ENCODE peak calls at places on chromosomes 5 and 9, in eight cellular contexts. One of them, this sample, is unnamed.
A peak's percentile ranks its signal among the peaks of the same experiment; 100 is the strongest.

GRCh38 chr5:170681013-170681433 is 102.5 kb upstream of the GABRP start:
- DNase-seq in GM12865: peak; percentile 27
- DNase-seq in keratinocyte: no peak
- DNase-seq in heart left ventricle: no peak
- DNase-seq in CD4-positive, CD25-positive, alpha-beta regulatory T cell: peak; percentile 18
- DNase-seq in brain microvascular endothelial cell: peak; percentile 23
- DNase-seq in fibroblast of mammary gland: peak; percentile 21
- DNase-seq in AG10803: peak; percentile 6
- DNase-seq in this sample: no peak

GRCh38 chr5:34625246-34625645 is 30.9 kb upstream of the RAI14 start:
- DNase-seq in GM12865: no peak
- DNase-seq in keratinocyte: no peak
- DNase-seq in heart left ventricle: no peak
- DNase-seq in CD4-positive, CD25-positive, alpha-beta regulatory T cell: no peak
- DNase-seq in brain microvascular endothelial cell: no peak
- DNase-seq in fibroblast of mammary gland: no peak
- DNase-seq in AG10803: peak; percentile 71
- DNase-seq in this sample: no peak

GRCh38 chr9:89874351-89875321 is 269.8 kb downstream of the GADD45G start:
- DNase-seq in GM12865: no peak
- DNase-seq in keratinocyte: no peak
- DNase-seq in heart left ventricle: peak; percentile 60
- DNase-seq in CD4-positive, CD25-positive, alpha-beta regulatory T cell: no peak
- DNase-seq in brain microvascular endothelial cell: no peak
- DNase-seq in fibroblast of mammary gland: no peak
- DNase-seq in AG10803: no peak
- DNase-seq in this sample: no peak

GRCh38 chr5:102296229-102296817 is at the start of gene SLCO4C1:
- DNase-seq in GM12865: peak; percentile 80
- DNase-seq in keratinocyte: no peak
- DNase-seq in heart left ventricle: peak; percentile 84
- DNase-seq in CD4-positive, CD25-positive, alpha-beta regulatory T cell: peak; percentile 2
- DNase-seq in brain microvascular endothelial cell: peak; percentile 12
- DNase-seq in fibroblast of mammary gland: peak; percentile 58
- DNase-seq in AG10803: peak; percentile 0
- DNase-seq in this sample: peak; percentile 27

GRCh38 chr5:146203011-146203871 is at the start of gene RBM27:
- DNase-seq in GM12865: peak; percentile 99
- DNase-seq in keratinocyte: peak; percentile 95
- DNase-seq in heart left ventricle: peak; percentile 97
- DNase-seq in CD4-positive, CD25-positive, alpha-beta regulatory T cell: peak; percentile 99
- DNase-seq in brain microvascular endothelial cell: peak; percentile 96
- DNase-seq in fibroblast of mammary gland: peak; percentile 98
- DNase-seq in AG10803: peak; percentile 99
- DNase-seq in this sample: peak; percentile 96

GRCh38 chr9:91048739-91049138 is 247.1 kb downstream of the SYK start:
- DNase-seq in GM12865: no peak
- DNase-seq in keratinocyte: no peak
- DNase-seq in heart left ventricle: no peak
- DNase-seq in CD4-positive, CD25-positive, alpha-beta regulatory T cell: no peak
- DNase-seq in brain microvascular endothelial cell: no peak
- DNase-seq in fibroblast of mammary gland: no peak
- DNase-seq in AG10803: no peak
- DNase-seq in this sample: no peak

GRCh38 chr5:133864711-133865110 is 103.7 kb downstream of the C5orf15 start:
- DNase-seq in GM12865: no peak
- DNase-seq in keratinocyte: no peak
- DNase-seq in heart left ventricle: no peak
- DNase-seq in CD4-positive, CD25-positive, alpha-beta regulatory T cell: no peak
- DNase-seq in brain microvascular endothelial cell: no peak
- DNase-seq in fibroblast of mammary gland: no peak
- DNase-seq in AG10803: no peak
- DNase-seq in this sample: no peak

GRCh38 chr5:5887818-5888217 is 465.3 kb downstream of the ICE1 start:
- DNase-seq in GM12865: no peak
- DNase-seq in keratinocyte: no peak
- DNase-seq in heart left ventricle: no peak
- DNase-seq in CD4-positive, CD25-positive, alpha-beta regulatory T cell: no peak
- DNase-seq in brain microvascular endothelial cell: no peak
- DNase-seq in fibroblast of mammary gland: no peak
- DNase-seq in AG10803: no peak
- DNase-seq in this sample: no peak

GRCh38 chr5:57795203-57795602 is 312.6 kb upstream of the ACTBL2 start:
- DNase-seq in GM12865: no peak
- DNase-seq in keratinocyte: no peak
- DNase-seq in heart left ventricle: no peak
- DNase-seq in CD4-positive, CD25-positive, alpha-beta regulatory T cell: no peak
- DNase-seq in brain microvascular endothelial cell: no peak
- DNase-seq in fibroblast of mammary gland: no peak
- DNase-seq in AG10803: no peak
- DNase-seq in this sample: no peak

GRCh38 chr5:174098694-174099093 is 53.2 kb downstream of the NSG2 start:
- DNase-seq in GM12865: peak; percentile 25
- DNase-seq in keratinocyte: no peak
- DNase-seq in heart left ventricle: no peak
- DNase-seq in CD4-positive, CD25-positive, alpha-beta regulatory T cell: no peak
- DNase-seq in brain microvascular endothelial cell: no peak
- DNase-seq in fibroblast of mammary gland: no peak
- DNase-seq in AG10803: no peak
- DNase-seq in this sample: no peak

DNA sequence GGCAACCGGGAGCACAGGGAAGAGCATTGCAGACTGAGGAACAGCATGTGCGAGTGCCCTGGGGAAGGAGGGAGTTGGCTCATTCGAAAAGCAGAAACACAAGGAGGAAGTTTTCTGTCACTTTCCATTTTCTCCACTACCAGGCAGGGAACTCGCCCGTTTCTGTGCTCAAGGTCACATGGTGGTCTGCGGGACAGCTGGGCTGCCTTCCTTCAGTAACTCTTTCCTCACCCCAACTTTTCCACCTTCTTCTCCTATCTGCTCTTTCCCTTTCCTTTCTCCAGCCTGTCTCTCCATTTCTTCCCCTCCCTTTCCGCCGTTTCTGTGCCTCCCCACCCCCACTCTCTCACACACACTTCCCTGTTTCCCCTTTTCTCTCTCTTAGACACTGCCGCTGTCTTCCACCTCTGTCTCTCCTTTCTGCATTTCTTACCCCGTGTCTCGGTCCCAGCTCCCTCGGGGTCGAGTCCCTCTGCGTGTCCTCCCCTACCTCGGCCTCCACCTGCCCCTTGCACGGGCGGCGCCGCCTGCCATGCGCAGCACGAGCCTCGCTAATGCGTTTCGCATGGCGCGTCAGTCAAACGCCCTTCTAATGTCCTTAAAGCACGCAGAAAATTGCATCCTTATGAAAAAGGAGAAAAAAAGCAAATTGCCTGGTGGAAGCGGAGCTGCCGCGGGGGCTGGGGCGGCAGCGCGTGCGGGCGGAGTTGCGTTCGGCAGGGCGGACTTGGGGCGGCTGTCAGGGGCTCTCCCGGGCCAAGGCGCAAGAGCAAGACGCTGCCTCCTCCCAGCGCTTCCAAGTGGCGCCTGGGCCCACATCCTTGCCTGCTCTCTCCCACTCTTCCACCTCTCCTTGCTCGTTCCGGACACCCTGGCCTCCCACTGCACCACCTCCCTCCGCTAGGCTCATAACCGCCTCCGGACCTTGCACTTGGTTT is 9.5 kb downstream of the BARX1 start:
- DNase-seq in GM12865: no peak
- DNase-seq in keratinocyte: no peak
- DNase-seq in heart left ventricle: peak; percentile 61
- DNase-seq in CD4-positive, CD25-positive, alpha-beta regulatory T cell: no peak
- DNase-seq in brain microvascular endothelial cell: no peak
- DNase-seq in fibroblast of mammary gland: no peak
- DNase-seq in AG10803: no peak
- DNase-seq in this sample: no peak
- H3K4me3 ChIP-seq in GM12865: no peak overlapping the region
- H3K4me3 ChIP-seq in keratinocyte: no peak overlapping the region
- H3K4me3 ChIP-seq in heart left ventricle: peak overlapping the region; percentile 26
- H3K4me3 ChIP-seq in CD4-positive, CD25-positive, alpha-beta regulatory T cell: no peak overlapping the region
- H3K4me3 ChIP-seq in brain microvascular endothelial cell: no peak overlapping the region
- H3K4me3 ChIP-seq in fibroblast of mammary gland: no peak overlapping the region
- H3K4me3 ChIP-seq in AG10803: no peak overlapping the region
- H3K4me3 ChIP-seq in this sample: no peak overlapping the region

GRCh38 chr9:133939386-133939785 is 52.7 kb downstream of the VAV2 start:
- DNase-seq in GM12865: no peak
- DNase-seq in keratinocyte: no peak
- DNase-seq in heart left ventricle: no peak
- DNase-seq in CD4-positive, CD25-positive, alpha-beta regulatory T cell: no peak
- DNase-seq in brain microvascular endothelial cell: no peak
- DNase-seq in fibroblast of mammary gland: no peak
- DNase-seq in AG10803: no peak
- DNase-seq in this sample: no peak

GRCh38 chr9:133935328-133936040 is 56.6 kb downstream of the VAV2 start:
- DNase-seq in GM12865: no peak
- DNase-seq in keratinocyte: no peak
- DNase-seq in heart left ventricle: peak; percentile 89
- DNase-seq in CD4-positive, CD25-positive, alpha-beta regulatory T cell: no peak
- DNase-seq in brain microvascular endothelial cell: peak; percentile 39
- DNase-seq in fibroblast of mammary gland: peak; percentile 67
- DNase-seq in AG10803: peak; percentile 20
- DNase-seq in this sample: peak; percentile 45

GRCh38 chr9:133938670-133939258 is 53.4 kb downstream of the VAV2 start:
- DNase-seq in GM12865: no peak
- DNase-seq in keratinocyte: no peak
- DNase-seq in heart left ventricle: no peak
- DNase-seq in CD4-positive, CD25-positive, alpha-beta regulatory T cell: no peak
- DNase-seq in brain microvascular endothelial cell: no peak
- DNase-seq in fibroblast of mammary gland: no peak
- DNase-seq in AG10803: no peak
- DNase-seq in this sample: no peak

GRCh38 chr9:133938086-133938485 is 54.0 kb downstream of the VAV2 start:
- DNase-seq in GM12865: no peak
- DNase-seq in keratinocyte: no peak
- DNase-seq in heart left ventricle: no peak
- DNase-seq in CD4-positive, CD25-positive, alpha-beta regulatory T cell: no peak
- DNase-seq in brain microvascular endothelial cell: no peak
- DNase-seq in fibroblast of mammary gland: no peak
- DNase-seq in AG10803: no peak
- DNase-seq in this sample: no peak

GRCh38 chr9:133937120-133937519 is 55.0 kb downstream of the VAV2 start:
- DNase-seq in GM12865: no peak
- DNase-seq in keratinocyte: no peak
- DNase-seq in heart left ventricle: no peak
- DNase-seq in CD4-positive, CD25-positive, alpha-beta regulatory T cell: no peak
- DNase-seq in brain microvascular endothelial cell: no peak
- DNase-seq in fibroblast of mammary gland: no peak
- DNase-seq in AG10803: no peak
- DNase-seq in this sample: no peak
- H3K4me3 ChIP-seq in GM12865: no peak overlapping the region
- H3K4me3 ChIP-seq in keratinocyte: no peak overlapping the region
- H3K4me3 ChIP-seq in heart left ventricle: no peak overlapping the region
- H3K4me3 ChIP-seq in CD4-positive, CD25-positive, alpha-beta regulatory T cell: no peak overlapping the region
- H3K4me3 ChIP-seq in brain microvascular endothelial cell: no peak overlapping the region
- H3K4me3 ChIP-seq in fibroblast of mammary gland: no peak overlapping the region
- H3K4me3 ChIP-seq in AG10803: no peak overlapping the region
- H3K4me3 ChIP-seq in this sample: no peak overlapping the region

GRCh38 chr5:143398451-143399237 is 4.8 kb downstream of the NR3C1 start:
- DNase-seq in GM12865: no peak
- DNase-seq in keratinocyte: no peak
- DNase-seq in heart left ventricle: no peak
- DNase-seq in CD4-positive, CD25-positive, alpha-beta regulatory T cell: no peak
- DNase-seq in brain microvascular endothelial cell: no peak
- DNase-seq in fibroblast of mammary gland: peak; percentile 52
- DNase-seq in AG10803: no peak
- DNase-seq in this sample: no peak

GRCh38 chr5:143398053-143398355 is 5.5 kb downstream of the NR3C1 start:
- DNase-seq in GM12865: no peak
- DNase-seq in keratinocyte: no peak
- DNase-seq in heart left ventricle: no peak
- DNase-seq in CD4-positive, CD25-positive, alpha-beta regulatory T cell: no peak
- DNase-seq in brain microvascular endothelial cell: no peak
- DNase-seq in fibroblast of mammary gland: peak; percentile 24
- DNase-seq in AG10803: no peak
- DNase-seq in this sample: no peak

GRCh38 chr5:143397302-143398052 is 6.0 kb downstream of the NR3C1 start:
- DNase-seq in GM12865: no peak
- DNase-seq in keratinocyte: no peak
- DNase-seq in heart left ventricle: no peak
- DNase-seq in CD4-positive, CD25-positive, alpha-beta regulatory T cell: no peak
- DNase-seq in brain microvascular endothelial cell: no peak
- DNase-seq in fibroblast of mammary gland: peak; percentile 28
- DNase-seq in AG10803: no peak
- DNase-seq in this sample: no peak

GRCh38 chr5:143395638-143396352 is 7.7 kb downstream of the NR3C1 start:
- DNase-seq in GM12865: peak; percentile 46
- DNase-seq in keratinocyte: no peak
- DNase-seq in heart left ventricle: no peak
- DNase-seq in CD4-positive, CD25-positive, alpha-beta regulatory T cell: no peak
- DNase-seq in brain microvascular endothelial cell: no peak
- DNase-seq in fibroblast of mammary gland: peak; percentile 34
- DNase-seq in AG10803: no peak
- DNase-seq in this sample: no peak

GRCh38 chr5:143396353-143396940 is 7.0 kb downstream of the NR3C1 start:
- DNase-seq in GM12865: no peak
- DNase-seq in keratinocyte: no peak
- DNase-seq in heart left ventricle: no peak
- DNase-seq in CD4-positive, CD25-positive, alpha-beta regulatory T cell: no peak
- DNase-seq in brain microvascular endothelial cell: no peak
- DNase-seq in fibroblast of mammary gland: peak; percentile 10
- DNase-seq in AG10803: no peak
- DNase-seq in this sample: no peak
- H3K4me3 ChIP-seq in GM12865: peak overlapping the region; percentile 89
- H3K4me3 ChIP-seq in keratinocyte: peak overlapping the region; percentile 86
- H3K4me3 ChIP-seq in heart left ventricle: peak overlapping the region; percentile 88
- H3K4me3 ChIP-seq in CD4-positive, CD25-positive, alpha-beta regulatory T cell: peak overlapping the region; percentile 98
- H3K4me3 ChIP-seq in brain microvascular endothelial cell: peak overlapping the region; percentile 32
- H3K4me3 ChIP-seq in fibroblast of mammary gland: peak overlapping the region; percentile 88
- H3K4me3 ChIP-seq in AG10803: peak overlapping the region; percentile 91
- H3K4me3 ChIP-seq in this sample: peak overlapping the region; percentile 13

GRCh38 chr9:32387256-32387655 is 2.8 kb downstream of the ACO1 start:
- DNase-seq in GM12865: no peak
- DNase-seq in keratinocyte: no peak
- DNase-seq in heart left ventricle: no peak
- DNase-seq in CD4-positive, CD25-positive, alpha-beta regulatory T cell: no peak
- DNase-seq in brain microvascular endothelial cell: no peak
- DNase-seq in fibroblast of mammary gland: no peak
- DNase-seq in AG10803: no peak
- DNase-seq in this sample: no peak

GRCh38 chr9:32385135-32385884 is 867 bp downstream of the ACO1 start:
- DNase-seq in GM12865: no peak
- DNase-seq in keratinocyte: no peak
- DNase-seq in heart left ventricle: no peak
- DNase-seq in CD4-positive, CD25-positive, alpha-beta regulatory T cell: no peak
- DNase-seq in brain microvascular endothelial cell: no peak
- DNase-seq in fibroblast of mammary gland: peak; percentile 56
- DNase-seq in AG10803: peak; percentile 32
- DNase-seq in this sample: no peak

GRCh38 chr9:32384002-32384363 is 460 bp upstream of the ACO1 start:
- DNase-seq in GM12865: no peak
- DNase-seq in keratinocyte: no peak
- DNase-seq in heart left ventricle: no peak
- DNase-seq in CD4-positive, CD25-positive, alpha-beta regulatory T cell: no peak
- DNase-seq in brain microvascular endothelial cell: no peak
- DNase-seq in fibroblast of mammary gland: no peak
- DNase-seq in AG10803: no peak
- DNase-seq in this sample: no peak

GRCh38 chr9:32384364-32385134 is at the start of gene ACO1:
- DNase-seq in GM12865: peak; percentile 84
- DNase-seq in keratinocyte: peak; percentile 2
- DNase-seq in heart left ventricle: peak; percentile 95
- DNase-seq in CD4-positive, CD25-positive, alpha-beta regulatory T cell: peak; percentile 83
- DNase-seq in brain microvascular endothelial cell: peak; percentile 62
- DNase-seq in fibroblast of mammary gland: peak; percentile 77
- DNase-seq in AG10803: peak; percentile 79
- DNase-seq in this sample: peak; percentile 39

GRCh38 chr9:32385885-32386283 is 1.4 kb downstream of the ACO1 start:
- DNase-seq in GM12865: no peak
- DNase-seq in keratinocyte: no peak
- DNase-seq in heart left ventricle: no peak
- DNase-seq in CD4-positive, CD25-positive, alpha-beta regulatory T cell: no peak
- DNase-seq in brain microvascular endothelial cell: no peak
- DNase-seq in fibroblast of mammary gland: no peak
- DNase-seq in AG10803: no peak
- DNase-seq in this sample: no peak
- H3K4me3 ChIP-seq in GM12865: no peak overlapping the region
- H3K4me3 ChIP-seq in keratinocyte: no peak overlapping the region
- H3K4me3 ChIP-seq in heart left ventricle: no peak overlapping the region
- H3K4me3 ChIP-seq in CD4-positive, CD25-positive, alpha-beta regulatory T cell: no peak overlapping the region
- H3K4me3 ChIP-seq in brain microvascular endothelial cell: peak overlapping the region; percentile 94
- H3K4me3 ChIP-seq in fibroblast of mammary gland: peak overlapping the region; percentile 9
- H3K4me3 ChIP-seq in AG10803: peak overlapping the region; percentile 95
- H3K4me3 ChIP-seq in this sample: peak overlapping the region; percentile 64

This sample was measured in skeletal muscle cell.